ENCODE peak calls at places on chromosomes 4 and X, in nine cellular contexts. One of them, this sample, is unnamed.

GRCh38 chr4:15164571-15164970 is 162.3 kb downstream of the CPEB2 start:
- DNase-seq in endothelial cell of umbilical vein: no peak
- DNase-seq in keratinocyte: no peak
- DNase-seq in fibroblast of lung: no peak
- DNase-seq in mesenchymal stem cell: peak; percentile 78
- DNase-seq in hepatocyte: no peak
- DNase-seq in PC-9: no peak
- DNase-seq in OCI-LY7: no peak
- DNase-seq in H1: no peak
- DNase-seq in this sample: peak; percentile 17

GRCh38 chr4:175637762-175638161 is 174.3 kb downstream of the GPM6A start:
- DNase-seq in endothelial cell of umbilical vein: no peak
- DNase-seq in keratinocyte: no peak
- DNase-seq in fibroblast of lung: no peak
- DNase-seq in mesenchymal stem cell: no peak
- DNase-seq in hepatocyte: no peak
- DNase-seq in PC-9: no peak
- DNase-seq in OCI-LY7: no peak
- DNase-seq in H1: no peak
- DNase-seq in this sample: no peak

GRCh38 chrX:70219938-70220764 is 14.3 kb upstream of the AWAT1 start:
- DNase-seq in endothelial cell of umbilical vein: peak; percentile 47
- DNase-seq in keratinocyte: peak; percentile 35
- DNase-seq in fibroblast of lung: peak; percentile 23
- DNase-seq in mesenchymal stem cell: no peak
- DNase-seq in hepatocyte: peak; percentile 73
- DNase-seq in PC-9: peak; percentile 58
- DNase-seq in OCI-LY7: no peak
- DNase-seq in H1: no peak
- DNase-seq in this sample: peak; percentile 93

GRCh38 chr4:147837435-147837834 is 105.5 kb downstream of the ARHGAP10 start:
- DNase-seq in endothelial cell of umbilical vein: no peak
- DNase-seq in keratinocyte: no peak
- DNase-seq in fibroblast of lung: no peak
- DNase-seq in mesenchymal stem cell: peak; percentile 53
- DNase-seq in hepatocyte: no peak
- DNase-seq in PC-9: no peak
- DNase-seq in OCI-LY7: peak; percentile 1
- DNase-seq in H1: no peak
- DNase-seq in this sample: peak; percentile 40

GRCh38 chr4:2441393-2442174 is 22.8 kb downstream of the CFAP99 start:
- DNase-seq in endothelial cell of umbilical vein: peak; percentile 78
- DNase-seq in keratinocyte: peak; percentile 19
- DNase-seq in fibroblast of lung: peak; percentile 42
- DNase-seq in mesenchymal stem cell: peak; percentile 57
- DNase-seq in hepatocyte: peak; percentile 70
- DNase-seq in PC-9: peak; percentile 70
- DNase-seq in OCI-LY7: peak; percentile 90
- DNase-seq in H1: peak; percentile 91
- DNase-seq in this sample: peak; percentile 70

GRCh38 chrX:114774691-114775090 is 190.8 kb downstream of the HTR2C start:
- DNase-seq in endothelial cell of umbilical vein: no peak
- DNase-seq in keratinocyte: no peak
- DNase-seq in fibroblast of lung: no peak
- DNase-seq in mesenchymal stem cell: no peak
- DNase-seq in hepatocyte: peak; percentile 11
- DNase-seq in PC-9: no peak
- DNase-seq in OCI-LY7: no peak
- DNase-seq in H1: no peak
- DNase-seq in this sample: peak; percentile 6

GRCh38 chr4:126046081-126046614 is 731.4 kb downstream of the FAT4 start:
- DNase-seq in endothelial cell of umbilical vein: no peak
- DNase-seq in keratinocyte: no peak
- DNase-seq in fibroblast of lung: peak; percentile 57
- DNase-seq in mesenchymal stem cell: peak; percentile 11
- DNase-seq in hepatocyte: no peak
- DNase-seq in PC-9: no peak
- DNase-seq in OCI-LY7: no peak
- DNase-seq in H1: no peak
- DNase-seq in this sample: no peak

GRCh38 chrX:76477352-76477751 is 49.8 kb downstream of the MAGEE1 start:
- DNase-seq in endothelial cell of umbilical vein: no peak
- DNase-seq in keratinocyte: no peak
- DNase-seq in fibroblast of lung: no peak
- DNase-seq in mesenchymal stem cell: no peak
- DNase-seq in hepatocyte: no peak
- DNase-seq in PC-9: no peak
- DNase-seq in OCI-LY7: no peak
- DNase-seq in H1: no peak
- DNase-seq in this sample: no peak

GRCh38 chr4:105122334-105122733 is 24.3 kb upstream of the TET2 start:
- DNase-seq in endothelial cell of umbilical vein: peak; percentile 13
- DNase-seq in keratinocyte: peak; percentile 5
- DNase-seq in fibroblast of lung: peak; percentile 60
- DNase-seq in mesenchymal stem cell: no peak
- DNase-seq in hepatocyte: peak; percentile 37
- DNase-seq in PC-9: peak; percentile 60
- DNase-seq in OCI-LY7: no peak
- DNase-seq in H1: no peak
- DNase-seq in this sample: peak; percentile 56

GRCh38 chr4:154344686-154345085 is 146.9 kb downstream of the DCHS2 start:
- DNase-seq in endothelial cell of umbilical vein: no peak
- DNase-seq in keratinocyte: no peak
- DNase-seq in fibroblast of lung: no peak
- DNase-seq in mesenchymal stem cell: no peak
- DNase-seq in hepatocyte: no peak
- DNase-seq in PC-9: no peak
- DNase-seq in OCI-LY7: peak; percentile 11
- DNase-seq in H1: no peak
- DNase-seq in this sample: peak; percentile 2

GRCh38 chr4:107619731-107620130 is 100.3 kb downstream of the PAPSS1 start:
- DNase-seq in endothelial cell of umbilical vein: no peak
- DNase-seq in keratinocyte: no peak
- DNase-seq in fibroblast of lung: no peak
- DNase-seq in mesenchymal stem cell: peak; percentile 25
- DNase-seq in hepatocyte: no peak
- DNase-seq in PC-9: no peak
- DNase-seq in OCI-LY7: no peak
- DNase-seq in H1: no peak
- DNase-seq in this sample: no peak

GRCh38 chr4:2416564-2417195 is 1.8 kb downstream of the ZFYVE28 start:
- DNase-seq in endothelial cell of umbilical vein: peak; percentile 41
- DNase-seq in keratinocyte: no peak
- DNase-seq in fibroblast of lung: peak; percentile 9
- DNase-seq in mesenchymal stem cell: peak; percentile 69
- DNase-seq in hepatocyte: no peak
- DNase-seq in PC-9: no peak
- DNase-seq in OCI-LY7: no peak
- DNase-seq in H1: peak; percentile 80
- DNase-seq in this sample: no peak

GRCh38 chr4:8144359-8144758 is 14.3 kb downstream of the ABLIM2 start:
- DNase-seq in endothelial cell of umbilical vein: no peak
- DNase-seq in keratinocyte: no peak
- DNase-seq in fibroblast of lung: no peak
- DNase-seq in mesenchymal stem cell: no peak
- DNase-seq in hepatocyte: no peak
- DNase-seq in PC-9: no peak
- DNase-seq in OCI-LY7: no peak
- DNase-seq in H1: no peak
- DNase-seq in this sample: no peak

GRCh38 chrX:46208225-46208854 is 336.9 kb downstream of the ZNF674 start:
- DNase-seq in endothelial cell of umbilical vein: no peak
- DNase-seq in keratinocyte: no peak
- DNase-seq in fibroblast of lung: peak; percentile 83
- DNase-seq in mesenchymal stem cell: no peak
- DNase-seq in hepatocyte: no peak
- DNase-seq in PC-9: no peak
- DNase-seq in OCI-LY7: no peak
- DNase-seq in H1: no peak
- DNase-seq in this sample: peak; percentile 60

DNA sequence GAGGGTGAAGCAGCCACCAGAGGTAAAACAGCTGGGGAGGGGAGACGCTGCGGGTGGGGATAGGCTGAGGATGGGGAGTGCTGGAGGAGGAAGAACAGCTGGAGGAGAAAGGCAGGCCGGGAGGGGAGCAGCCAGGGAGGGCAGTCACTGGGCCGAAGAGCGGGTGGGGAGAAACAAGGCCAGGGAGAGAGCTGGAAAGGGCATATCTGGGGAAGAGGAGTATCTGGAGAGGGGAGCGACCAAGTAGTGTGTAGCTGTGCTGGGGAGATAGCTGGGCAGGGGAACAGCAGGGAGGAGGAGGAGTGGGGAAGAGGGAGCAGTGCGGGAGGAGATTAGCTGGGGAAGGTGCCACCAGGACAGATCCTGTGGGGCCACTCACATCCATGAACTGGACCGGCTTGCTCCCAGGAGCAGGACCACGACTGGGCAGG is 2.7 kb downstream of the SLC38A5 start:
- DNase-seq in endothelial cell of umbilical vein: no peak
- DNase-seq in keratinocyte: no peak
- DNase-seq in fibroblast of lung: no peak
- DNase-seq in mesenchymal stem cell: no peak
- DNase-seq in hepatocyte: no peak
- DNase-seq in PC-9: no peak
- DNase-seq in OCI-LY7: no peak
- DNase-seq in H1: no peak
- DNase-seq in this sample: no peak
- H3K36me3 ChIP-seq in endothelial cell of umbilical vein: no peaks in the 10 kb centered on the region
- H3K36me3 ChIP-seq in keratinocyte: peaks cover 4% of the 10 kb centered on the region
- H3K36me3 ChIP-seq in fibroblast of lung: no peaks in the 10 kb centered on the region
- H3K36me3 ChIP-seq in mesenchymal stem cell: no peaks in the 10 kb centered on the region
- H3K36me3 ChIP-seq in hepatocyte: no peaks in the 10 kb centered on the region
- H3K36me3 ChIP-seq in PC-9: no peaks in the 10 kb centered on the region
- H3K36me3 ChIP-seq in OCI-LY7: peaks cover 38% of the 10 kb centered on the region
- H3K36me3 ChIP-seq in H1: peaks cover 3% of the 10 kb centered on the region
- H3K36me3 ChIP-seq in this sample: no peaks in the 10 kb centered on the region

DNA sequence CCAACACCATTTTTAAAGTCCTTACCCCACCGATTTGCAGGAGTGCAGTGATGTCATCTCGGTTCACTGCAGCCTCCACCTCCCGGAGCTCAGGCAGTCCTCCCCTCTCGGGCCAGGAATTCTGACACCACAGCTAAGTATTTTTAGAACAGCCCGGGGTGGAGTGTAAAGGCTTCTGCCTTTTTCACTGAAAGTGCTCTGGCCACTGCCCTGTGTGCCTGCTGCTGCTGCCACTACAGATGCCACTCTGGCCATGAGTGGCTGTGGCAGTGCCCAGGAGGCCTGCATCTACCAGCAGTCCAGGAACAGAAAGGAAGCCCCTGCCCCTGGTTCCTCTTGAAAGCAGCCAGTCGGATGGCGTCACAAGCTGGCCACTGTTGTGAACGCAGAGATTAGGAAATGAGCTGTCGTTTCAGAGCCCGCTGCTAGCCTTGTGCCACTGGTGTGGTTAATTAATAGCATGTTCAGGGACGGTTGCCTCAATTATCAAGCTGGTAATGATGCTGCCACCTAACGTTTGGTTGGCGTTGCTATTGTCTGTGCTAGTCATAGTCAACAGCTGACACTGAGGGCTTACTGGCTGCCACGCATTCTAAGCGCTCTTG is 23.6 kb upstream of the TBC1D14 start:
- DNase-seq in endothelial cell of umbilical vein: peak; percentile 15
- DNase-seq in keratinocyte: no peak
- DNase-seq in fibroblast of lung: peak; percentile 85
- DNase-seq in mesenchymal stem cell: peak; percentile 85
- DNase-seq in hepatocyte: no peak
- DNase-seq in PC-9: no peak
- DNase-seq in OCI-LY7: peak; percentile 56
- DNase-seq in H1: no peak
- DNase-seq in this sample: peak; percentile 15
- H2AFZ ChIP-seq in endothelial cell of umbilical vein: no peak overlapping the region
- H2AFZ ChIP-seq in keratinocyte: no peak overlapping the region
- H2AFZ ChIP-seq in fibroblast of lung: no peak overlapping the region
- H2AFZ ChIP-seq in mesenchymal stem cell: no peak overlapping the region
- H2AFZ ChIP-seq in hepatocyte: no peak overlapping the region
- H2AFZ ChIP-seq in PC-9: no peak overlapping the region
- H2AFZ ChIP-seq in OCI-LY7: no peak overlapping the region
- H2AFZ ChIP-seq in H1: no peak overlapping the region
- H2AFZ ChIP-seq in this sample: no peak overlapping the region

DNA sequence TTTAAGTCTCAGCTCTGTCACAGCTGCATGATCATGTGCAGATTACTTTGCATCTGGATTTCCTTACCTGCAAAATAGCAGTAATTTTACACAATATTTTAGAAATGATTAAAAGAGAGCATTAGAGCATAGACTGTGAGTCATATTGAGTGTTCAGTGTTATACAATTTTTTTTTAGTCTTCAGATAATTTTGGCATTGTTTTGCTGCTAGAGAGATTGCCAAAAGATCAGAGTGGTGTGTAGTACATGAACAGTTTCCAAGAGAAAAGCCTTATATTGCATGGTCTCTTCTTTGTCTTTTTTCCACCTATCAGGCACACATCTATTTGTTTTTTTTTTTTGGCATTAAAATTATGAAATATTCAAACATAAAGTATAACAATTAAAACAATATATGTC is 209.6 kb upstream of the TLL1 start:
- DNase-seq in endothelial cell of umbilical vein: no peak
- DNase-seq in keratinocyte: no peak
- DNase-seq in fibroblast of lung: peak; percentile 53
- DNase-seq in mesenchymal stem cell: no peak
- DNase-seq in hepatocyte: no peak
- DNase-seq in PC-9: no peak
- DNase-seq in OCI-LY7: no peak
- DNase-seq in H1: no peak
- DNase-seq in this sample: no peak
- H3K4me1 ChIP-seq in endothelial cell of umbilical vein: no peaks in the 10 kb centered on the region
- H3K4me1 ChIP-seq in keratinocyte: no peaks in the 10 kb centered on the region
- H3K4me1 ChIP-seq in fibroblast of lung: no peaks in the 10 kb centered on the region
- H3K4me1 ChIP-seq in mesenchymal stem cell: peaks cover 2% of the 10 kb centered on the region
- H3K4me1 ChIP-seq in hepatocyte: no peaks in the 10 kb centered on the region
- H3K4me1 ChIP-seq in PC-9: no peaks in the 10 kb centered on the region
- H3K4me1 ChIP-seq in OCI-LY7: no peaks in the 10 kb centered on the region
- H3K4me1 ChIP-seq in H1: no peaks in the 10 kb centered on the region
- H3K4me1 ChIP-seq in this sample: peaks cover 10% of the 10 kb centered on the region

GRCh38 chr4:99062120-99062519 is 26.5 kb downstream of the ADH5 start:
- DNase-seq in endothelial cell of umbilical vein: no peak
- DNase-seq in keratinocyte: no peak
- DNase-seq in fibroblast of lung: peak; percentile 15
- DNase-seq in mesenchymal stem cell: peak; percentile 71
- DNase-seq in hepatocyte: no peak
- DNase-seq in PC-9: no peak
- DNase-seq in OCI-LY7: no peak
- DNase-seq in H1: no peak
- DNase-seq in this sample: no peak

GRCh38 chr4:99071159-99071558 is 17.4 kb downstream of the ADH5 start:
- DNase-seq in endothelial cell of umbilical vein: no peak
- DNase-seq in keratinocyte: no peak
- DNase-seq in fibroblast of lung: no peak
- DNase-seq in mesenchymal stem cell: no peak
- DNase-seq in hepatocyte: no peak
- DNase-seq in PC-9: no peak
- DNase-seq in OCI-LY7: no peak
- DNase-seq in H1: no peak
- DNase-seq in this sample: no peak

DNA sequence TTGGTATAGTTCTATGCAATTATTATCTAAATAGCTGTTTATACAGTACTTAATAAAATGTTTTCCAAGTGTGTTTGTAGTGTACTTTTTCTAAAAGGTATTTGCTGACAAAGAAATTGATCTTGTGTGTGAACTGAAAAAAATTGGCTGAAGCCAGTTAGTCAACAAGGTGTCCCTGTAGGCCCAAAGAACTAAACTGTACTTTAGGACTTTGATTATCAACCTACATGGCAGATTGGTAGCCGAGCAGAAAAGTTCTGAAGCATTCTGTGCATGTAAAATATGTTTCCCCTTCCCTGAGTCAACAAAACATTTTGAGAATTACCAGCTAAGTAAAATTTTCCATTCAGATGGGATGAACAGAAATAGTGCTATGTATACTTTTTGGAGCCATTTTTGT is 21.0 kb downstream of the ADH5 start:
- DNase-seq in endothelial cell of umbilical vein: no peak
- DNase-seq in keratinocyte: no peak
- DNase-seq in fibroblast of lung: no peak
- DNase-seq in mesenchymal stem cell: no peak
- DNase-seq in hepatocyte: no peak
- DNase-seq in PC-9: no peak
- DNase-seq in OCI-LY7: no peak
- DNase-seq in H1: no peak
- DNase-seq in this sample: no peak
- H3K36me3 ChIP-seq in endothelial cell of umbilical vein: no peaks in the 10 kb centered on the region
- H3K36me3 ChIP-seq in keratinocyte: peaks cover 11% of the 10 kb centered on the region
- H3K36me3 ChIP-seq in fibroblast of lung: peaks cover 6% of the 10 kb centered on the region
- H3K36me3 ChIP-seq in mesenchymal stem cell: peaks cover 70% of the 10 kb centered on the region
- H3K36me3 ChIP-seq in hepatocyte: no peaks in the 10 kb centered on the region
- H3K36me3 ChIP-seq in PC-9: peaks cover 9% of the 10 kb centered on the region
- H3K36me3 ChIP-seq in OCI-LY7: peaks cover 85% of the 10 kb centered on the region
- H3K36me3 ChIP-seq in H1: peaks cover 4% of the 10 kb centered on the region
- H3K36me3 ChIP-seq in this sample: no peaks in the 10 kb centered on the region

This sample was measured in PC-3.